ENCODE peak calls at places on chromosomes 13 and 19, in eight cellular contexts. D is iPS DF 6.9, U is mucosa of descending colon, M is IMR-90, V is heart left ventricle, F is lung, Q is SJSA1, T is uterus. J is an unnamed sample.

GRCh38 chr19:34494601-34495000 is 13.0 kb downstream of the WTIP start:
- DNase-seq in D (no peak), U (no peak), M (no peak), V (no peak), F (no peak), Q (no peak), T (no peak), J (no peak)

GRCh38 chr19:2302319-2303208 is 5.4 kb downstream of the LINGO3 start:
- DNase-seq in D (no peak), U (no peak), M (peak; percentile 65), V (peak; percentile 63), F (no peak), Q (no peak), T (no peak), J (no peak)

GRCh38 chr13:23450340-23451046 is 17.0 kb upstream of the SACS start:
- DNase-seq in D (no peak), U (no peak), M (no peak), V (no peak), F (no peak), Q (no peak), T (no peak), J (no peak)

GRCh38 chr19:18863843-18864362 is 32.1 kb downstream of the CERS1 start:
- DNase-seq in D (no peak), U (no peak), M (no peak), V (no peak), F (no peak), Q (no peak), T (no peak), J (no peak)

GRCh38 chr19:28971513-28971912 is 241.4 kb downstream of the UQCRFS1 start:
- DNase-seq in D (no peak), U (no peak), M (no peak), V (no peak), F (no peak), Q (no peak), T (no peak), J (no peak)

GRCh38 chr13:34747507-34747906 is 194.6 kb upstream of the NBEA start:
- DNase-seq in D (no peak), U (no peak), M (no peak), V (no peak), F (no peak), Q (no peak), T (no peak), J (no peak)

GRCh38 chr19:10744848-10745293 is 27.0 kb downstream of the DNM2 start:
- DNase-seq in D (no peak), U (peak; percentile 70), M (no peak), V (no peak), F (no peak), Q (no peak), T (no peak), J (no peak)

GRCh38 chr19:16470541-16470910 is 1.2 kb downstream of the EPS15L1 start:
- DNase-seq in D (no peak), U (no peak), M (no peak), V (no peak), F (no peak), Q (no peak), T (no peak), J (no peak)

GRCh38 chr19:36255316-36255715 is 40.4 kb downstream of the ZNF146 start:
- DNase-seq in D (no peak), U (no peak), M (no peak), V (no peak), F (no peak), Q (no peak), T (no peak), J (no peak)

GRCh38 chr19:55657004-55657747 is 2.3 kb downstream of the U2AF2 start:
- DNase-seq in D (no peak), U (no peak), M (no peak), V (no peak), F (no peak), Q (no peak), T (no peak), J (no peak)

GRCh38 chr19:17491287-17491686 is 20.2 kb upstream of the PGLS start:
- DNase-seq in D (no peak), U (no peak), M (no peak), V (no peak), F (no peak), Q (no peak), T (no peak), J (no peak)

GRCh38 chr13:98171806-98172569 is 5.1 kb downstream of the RNF113B start:
- DNase-seq in D (no peak), U (no peak), M (peak; percentile 32), V (peak; percentile 46), F (peak; percentile 45), Q (peak; percentile 47), T (no peak), J (no peak)

GRCh38 chr13:49464621-49465325 is 20.7 kb downstream of the SETDB2 start:
- DNase-seq in D (no peak), U (no peak), M (peak; percentile 47), V (no peak), F (no peak), Q (no peak), T (no peak), J (no peak)

GRCh38 chr13:36275190-36276002 is 22.2 kb downstream of the CCDC169 start:
- DNase-seq in D (no peak), U (no peak), M (peak; percentile 72), V (no peak), F (no peak), Q (no peak), T (peak; percentile 58), J (no peak)

GRCh38 chr13:22369840-22370239 is 699.0 kb downstream of the FGF9 start:
- DNase-seq in D (peak; percentile 48), U (no peak), M (no peak), V (no peak), F (no peak), Q (no peak), T (no peak), J (no peak)

GRCh38 chr13:95604534-95604915 is 40.0 kb downstream of the DZIP1 start:
- DNase-seq in D (no peak), U (no peak), M (peak; percentile 18), V (no peak), F (no peak), Q (no peak), T (no peak), J (no peak)

GRCh38 chr19:13020002-13020414 is 24.7 kb downstream of the NFIX start:
- DNase-seq in D (no peak), U (no peak), M (peak; percentile 34), V (no peak), F (no peak), Q (no peak), T (peak; percentile 20), J (no peak)

GRCh38 chr19:16078759-16079707 is 2.7 kb downstream of the TPM4 start:
- DNase-seq in D (no peak), U (peak; percentile 75), M (peak; percentile 98), V (peak; percentile 79), F (peak; percentile 56), Q (peak; percentile 86), T (peak; percentile 94), J (peak; percentile 48)

GRCh38 chr13:26459276-26460131 is 98.0 kb upstream of the WASF3 start:
- DNase-seq in D (no peak), U (no peak), M (no peak), V (peak; percentile 79), F (no peak), Q (no peak), T (no peak), J (no peak)

GRCh38 chr13:107438251-107438650 is 777.1 kb downstream of the LIG4 start:
- DNase-seq in D (no peak), U (no peak), M (no peak), V (no peak), F (no peak), Q (no peak), T (no peak), J (no peak)

DNA sequence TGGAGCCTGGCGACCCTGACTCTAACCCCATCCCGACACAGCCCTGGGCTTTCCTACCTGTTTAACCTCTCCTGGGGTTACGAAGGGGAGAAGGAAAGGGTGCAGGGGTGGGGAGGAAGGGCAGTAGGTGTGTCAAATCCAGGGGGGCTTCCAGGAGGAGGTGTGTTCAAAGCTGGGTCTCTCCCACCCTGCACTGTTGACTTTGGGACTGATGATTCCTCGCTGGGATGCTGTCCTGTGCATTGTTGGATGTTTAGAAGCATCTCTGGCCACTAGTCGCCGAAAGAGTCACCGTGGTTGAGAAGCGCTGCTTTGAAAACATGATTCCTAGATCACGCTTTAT is 4.2 kb upstream of the FCER2 start:
- DNase-seq in D (no peak), U (no peak), M (no peak), V (no peak), F (no peak), Q (no peak), T (no peak), J (no peak)
- H3K9me3 ChIP-seq in D (no peaks in the 10 kb centered on the region), U (no peaks in the 10 kb centered on the region), M (no peaks in the 10 kb centered on the region), V (no peaks in the 10 kb centered on the region), F (no peaks in the 10 kb centered on the region), Q (no peaks in the 10 kb centered on the region), T (no peaks in the 10 kb centered on the region), J (no peaks in the 10 kb centered on the region)

DNA sequence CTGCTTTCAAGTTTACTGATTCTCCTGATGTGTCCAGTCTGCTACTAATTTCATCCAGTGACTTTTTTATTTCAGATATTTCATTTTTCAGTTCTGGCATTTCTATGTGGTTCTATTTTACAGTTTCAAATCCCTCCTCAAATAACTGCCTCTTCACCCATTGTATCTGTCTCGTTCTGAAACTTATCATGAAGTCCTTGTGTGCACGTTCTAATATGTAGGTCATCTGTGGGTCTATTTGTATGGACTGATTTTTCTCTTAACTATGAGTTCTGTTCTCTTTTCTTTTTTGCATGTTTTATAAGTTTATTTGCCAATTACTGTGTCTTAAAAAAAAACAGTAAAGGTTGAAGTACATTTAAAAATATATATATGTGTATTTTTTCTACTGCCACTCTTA is 43.3 kb downstream of the KCNC3 start:
- DNase-seq in D (no peak), U (no peak), M (no peak), V (no peak), F (no peak), Q (no peak), T (no peak), J (no peak)
- H3K9me3 ChIP-seq in D (peaks cover 6% of the 10 kb centered on the region), U (no peaks in the 10 kb centered on the region), M (peaks cover 21% of the 10 kb centered on the region), V (peaks cover 21% of the 10 kb centered on the region), F (no peaks in the 10 kb centered on the region), Q (peaks cover 3% of the 10 kb centered on the region), T (no peaks in the 10 kb centered on the region), J (peaks cover 2% of the 10 kb centered on the region)

GRCh38 chr19:23522431-23522830 is 127.2 kb upstream of the ZNF91 start:
- DNase-seq in D (no peak), U (no peak), M (no peak), V (no peak), F (no peak), Q (no peak), T (no peak), J (no peak)
- H3K9me3 ChIP-seq in D (no peaks in the 10 kb centered on the region), U (peaks cover 15% of the 10 kb centered on the region), M (peaks cover 23% of the 10 kb centered on the region), V (no peaks in the 10 kb centered on the region), F (no peaks in the 10 kb centered on the region), Q (peaks cover 8% of the 10 kb centered on the region), T (no peaks in the 10 kb centered on the region), J (no peaks in the 10 kb centered on the region)

DNA sequence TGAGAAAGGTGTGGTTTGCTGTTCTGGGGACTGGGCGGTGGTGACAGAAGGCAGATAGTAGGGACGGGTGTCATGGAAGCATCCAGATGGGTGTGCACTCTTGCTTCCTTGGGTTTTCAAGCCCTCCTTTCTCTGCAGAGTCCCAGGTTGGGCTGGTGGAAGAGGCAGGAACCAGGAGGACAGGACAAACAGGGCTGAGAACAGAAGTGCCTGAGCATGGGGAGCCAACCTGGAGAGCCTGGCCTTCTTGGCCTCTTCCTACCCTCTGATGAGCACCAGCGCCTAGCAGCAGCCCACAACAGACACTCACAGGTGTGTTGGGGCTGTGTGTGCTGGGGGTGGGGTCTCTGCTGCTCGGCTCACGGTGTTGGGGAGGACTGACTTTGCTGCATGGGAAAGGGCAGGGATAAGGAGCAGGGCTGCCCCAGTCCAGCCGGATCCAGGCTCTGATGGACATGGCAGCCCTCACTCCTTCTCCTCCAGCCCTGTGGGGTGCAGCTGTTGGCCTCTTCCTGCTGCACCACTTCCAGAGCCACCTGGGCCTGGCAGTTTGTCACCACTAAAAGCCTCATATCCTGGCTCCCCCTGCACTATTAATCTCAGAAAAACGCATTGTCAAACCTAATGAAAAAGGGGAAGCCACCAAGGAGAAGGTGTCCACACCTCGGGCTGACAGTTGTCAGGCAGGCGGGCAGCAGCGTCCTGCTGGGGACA is 150.7 kb upstream of the TSHZ3 start:
- DNase-seq in D (no peak), U (no peak), M (no peak), V (no peak), F (peak; percentile 15), Q (peak; percentile 33), T (no peak), J (no peak)
- H3K9me3 ChIP-seq in D (no peaks in the 10 kb centered on the region), U (no peaks in the 10 kb centered on the region), M (no peaks in the 10 kb centered on the region), V (no peaks in the 10 kb centered on the region), F (no peaks in the 10 kb centered on the region), Q (no peaks in the 10 kb centered on the region), T (no peaks in the 10 kb centered on the region), J (no peaks in the 10 kb centered on the region)

J was measured in T-helper 17 cell.